ENCODE peak calls at places on chromosome 12, in nine cellular contexts. M is aorta; K is HS-27A; Q is stimulated activated CD8-positive, alpha-beta memory T cell treated with anti-CD3 and anti-CD28 coated beads, Interleukin-2, amount 100 ng/mL, for 48 hours; I is activated CD8-positive, alpha-beta memory T cell treated with anti-CD3 and anti-CD28 coated beads for 24 hours; C is GM13977; H is tibial artery; S is NCI-H2171; D is activated naive CD4-positive, alpha-beta T cell treated with anti-CD3 and anti-CD28 coated beads, Interleukin-2, amount 10 ng/mL, durations not matched to agents 7 days and 5 days. P is an unnamed sample.

GRCh38 chr12:122979908-122980191 is 631 bp upstream of the ARL6IP4 start:
- DNase-seq in M (no peak), K (no peak), Q (no peak), I (no peak), C (peak), H (no peak), S (no peak), D (no peak), P (no peak)

GRCh38 chr12:108442077-108442476 is 73.0 kb upstream of the FICD start:
- DNase-seq in M (no peak), K (no peak), Q (no peak), I (no peak), C (no peak), H (no peak), S (no peak), D (no peak), P (no peak)

GRCh38 chr12:52822771-52823510 is 9.0 kb upstream of the KRT4 start:
- DNase-seq in M (peak), K (no peak), Q (no peak), I (no peak), C (no peak), H (no peak), S (no peak), D (no peak), P (no peak)

GRCh38 chr12:11801643-11802042 is 152.2 kb downstream of the ETV6 start:
- DNase-seq in M (no peak), K (no peak), Q (no peak), I (no peak), C (no peak), H (no peak), S (no peak), D (no peak), P (no peak)

GRCh38 chr12:123660328-123660727 is 10.6 kb upstream of the TCTN2 start:
- DNase-seq in M (no peak), K (peak), Q (no peak), I (no peak), C (no peak), H (no peak), S (no peak), D (no peak), P (no peak)

GRCh38 chr12:121466800-121467637 is 67.1 kb downstream of the RNF34 start:
- DNase-seq in M (peak), K (peak), Q (peak), I (peak), C (peak), H (peak), S (peak), D (peak), P (peak)

GRCh38 chr12:25347716-25348261 is 97.1 kb upstream of the KRAS start:
- DNase-seq in M (no peak), K (no peak), Q (no peak), I (no peak), C (no peak), H (no peak), S (no peak), D (no peak), P (no peak)

GRCh38 chr12:91858186-91858585 is 287.5 kb downstream of the BTG1 start:
- DNase-seq in M (no peak), K (no peak), Q (no peak), I (no peak), C (no peak), H (no peak), S (no peak), D (no peak), P (no peak)

GRCh38 chr12:14099994-14100393 is 118.6 kb upstream of the GRIN2B start:
- DNase-seq in M (no peak), K (no peak), Q (no peak), I (no peak), C (no peak), H (no peak), S (no peak), D (no peak), P (no peak)

GRCh38 chr12:120999191-121000120 is 16.8 kb downstream of the C12orf43 start:
- DNase-seq in M (no peak), K (no peak), Q (no peak), I (no peak), C (no peak), H (no peak), S (no peak), D (no peak), P (no peak)

GRCh38 chr12:59651230-59651920 is 55.5 kb downstream of the SLC16A7 start:
- DNase-seq in M (no peak), K (peak), Q (no peak), I (no peak), C (no peak), H (no peak), S (no peak), D (no peak), P (no peak)

GRCh38 chr12:124661382-124661781 is 94.0 kb upstream of the NCOR2 start:
- DNase-seq in M (no peak), K (no peak), Q (no peak), I (no peak), C (no peak), H (no peak), S (no peak), D (no peak), P (no peak)

GRCh38 chr12:98653866-98654493 is 8.9 kb downstream of the APAF1 start:
- DNase-seq in M (no peak), K (no peak), Q (no peak), I (no peak), C (peak), H (no peak), S (peak), D (no peak), P (peak)

GRCh38 chr12:56104815-56105476 is 587 bp downstream of the PA2G4 start:
- DNase-seq in M (peak), K (no peak), Q (peak), I (no peak), C (no peak), H (no peak), S (no peak), D (peak), P (no peak)

GRCh38 chr12:104499668-104500328 is 43.0 kb downstream of the CHST11 start:
- DNase-seq in M (no peak), K (no peak), Q (no peak), I (no peak), C (no peak), H (no peak), S (no peak), D (no peak), P (no peak)

GRCh38 chr12:10218021-10218420 is 5.3 kb downstream of the GABARAPL1 start:
- DNase-seq in M (no peak), K (no peak), Q (no peak), I (no peak), C (no peak), H (no peak), S (no peak), D (no peak), P (no peak)

GRCh38 chr12:121378736-121379135 is 21.2 kb upstream of the RNF34 start:
- DNase-seq in M (no peak), K (no peak), Q (no peak), I (no peak), C (no peak), H (no peak), S (no peak), D (no peak), P (no peak)

GRCh38 chr12:89933911-89934310 is 225.3 kb upstream of the ATP2B1 start:
- DNase-seq in M (no peak), K (peak), Q (no peak), I (no peak), C (no peak), H (no peak), S (no peak), D (no peak), P (no peak)

GRCh38 chr12:113190761-113191160 is 5.2 kb downstream of the RITA1 start:
- DNase-seq in M (no peak), K (no peak), Q (no peak), I (no peak), C (no peak), H (no peak), S (no peak), D (no peak), P (no peak)

GRCh38 chr12:128259556-128260070 is 7.4 kb upstream of the TMEM132C start:
- DNase-seq in M (no peak), K (no peak), Q (no peak), I (no peak), C (no peak), H (no peak), S (peak), D (no peak), P (no peak)

GRCh38 chr12:111638576-111638975 is 39.5 kb upstream of the ATXN2 start:
- DNase-seq in M (no peak), K (no peak), Q (no peak), I (no peak), C (no peak), H (no peak), S (no peak), D (no peak), P (no peak)

GRCh38 chr12:116821291-116821690 is 60.0 kb downstream of the HRK start:
- DNase-seq in M (no peak), K (no peak), Q (no peak), I (no peak), C (no peak), H (no peak), S (no peak), D (no peak), P (no peak)

GRCh38 chr12:27566159-27566558 is 42.2 kb downstream of the PPFIBP1 start:
- DNase-seq in M (no peak), K (no peak), Q (no peak), I (no peak), C (no peak), H (no peak), S (no peak), D (no peak), P (no peak)

GRCh38 chr12:108649668-108650067 is 16.0 kb upstream of the SELPLG start:
- DNase-seq in M (no peak), K (peak), Q (no peak), I (no peak), C (no peak), H (no peak), S (no peak), D (no peak), P (no peak)

GRCh38 chr12:106358410-106359241 is 1.1 kb downstream of the POLR3B start:
- DNase-seq in M (no peak), K (peak), Q (no peak), I (no peak), C (no peak), H (peak), S (no peak), D (peak), P (no peak)

GRCh38 chr12:9334026-9334692 is 126.0 kb upstream of the PZP start:
- DNase-seq in M (no peak), K (no peak), Q (no peak), I (no peak), C (no peak), H (no peak), S (no peak), D (no peak), P (no peak)

GRCh38 chr12:123269980-123270379 is 1.7 kb downstream of the CDK2AP1 start:
- DNase-seq in M (peak), K (no peak), Q (no peak), I (peak), C (peak), H (no peak), S (no peak), D (peak), P (no peak)

GRCh38 chr12:124411291-124411878 is 116.5 kb downstream of the RFLNA start:
- DNase-seq in M (peak), K (peak), Q (no peak), I (no peak), C (no peak), H (peak), S (no peak), D (no peak), P (no peak)

GRCh38 chr12:14981049-14981448 is 8.2 kb downstream of the PDE6H start:
- DNase-seq in M (peak), K (no peak), Q (no peak), I (no peak), C (peak), H (no peak), S (no peak), D (no peak), P (no peak)

GRCh38 chr12:46473634-46474201 is 101.1 kb upstream of the SLC38A2 start:
- DNase-seq in M (peak), K (peak), Q (no peak), I (no peak), C (peak), H (peak), S (no peak), D (no peak), P (no peak)

GRCh38 chr12:74365178-74365964 is 172.3 kb upstream of the ATXN7L3B start:
- DNase-seq in M (no peak), K (peak), Q (no peak), I (no peak), C (no peak), H (no peak), S (peak), D (peak), P (peak)

P was measured in NCI-H446 treated with DMSO at 0.1 percent for 48 hours.